ENCODE peak calls at places on chromosomes 3 and 15, in eight cellular contexts. Y is gastrocnemius medialis; F is stimulated activated CD4-positive, alpha-beta T cell treated with anti-CD3 and anti-CD28 coated beads, Interleukin-12 subunit alpha, Interleukin-12 subunit beta, amount 100 ng/mL, for 24 hours; K is neural crest cell; N is C1 segment of cervical spinal cord; J is psoas muscle; E is NCI-H2081; C is GM13976. L is an unnamed sample.

GRCh38 chr15:63094495-63094931 is 27.1 kb upstream of the LACTB start:
- DNase-seq in Y (no peak), F (no peak), K (no peak), N (no peak), J (no peak), E (no peak), C (no peak), L (no peak)

GRCh38 chr3:163722421-163722820 is 1355.9 kb downstream of the SI start:
- DNase-seq in Y (no peak), F (no peak), K (no peak), N (no peak), J (no peak), E (no peak), C (no peak), L (no peak)

GRCh38 chr15:67784057-67784781 is 41.1 kb upstream of the SKOR1 start:
- DNase-seq in Y (no peak), F (no peak), K (no peak), N (no peak), J (no peak), E (peak; percentile 36), C (peak; percentile 59), L (no peak)

GRCh38 chr15:88794001-88794400 is 9.2 kb upstream of the ACAN start:
- DNase-seq in Y (no peak), F (no peak), K (no peak), N (no peak), J (no peak), E (no peak), C (no peak), L (no peak)

GRCh38 chr3:132911741-132912415 is 126.3 kb upstream of the TMEM108 start:
- DNase-seq in Y (no peak), F (no peak), K (no peak), N (no peak), J (no peak), E (no peak), C (no peak), L (no peak)

GRCh38 chr15:34780725-34781124 is 14.6 kb downstream of the ACTC1 start:
- DNase-seq in Y (no peak), F (no peak), K (no peak), N (no peak), J (no peak), E (no peak), C (no peak), L (no peak)

GRCh38 chr3:134315286-134316106 is 58.8 kb downstream of the AMOTL2 start:
- DNase-seq in Y (peak; percentile 49), F (no peak), K (no peak), N (no peak), J (peak; percentile 88), E (no peak), C (no peak), L (no peak)

GRCh38 chr3:51568041-51568440 is 29.5 kb downstream of the RAD54L2 start:
- DNase-seq in Y (no peak), F (no peak), K (no peak), N (no peak), J (no peak), E (no peak), C (no peak), L (no peak)

GRCh38 chr3:157532529-157533297 is 29.5 kb upstream of the VEPH1 start:
- DNase-seq in Y (no peak), F (no peak), K (peak; percentile 23), N (no peak), J (no peak), E (peak; percentile 86), C (peak; percentile 57), L (no peak)

GRCh38 chr15:29143909-29144308 is 125.7 kb downstream of the NSMCE3 start:
- DNase-seq in Y (no peak), F (no peak), K (no peak), N (no peak), J (no peak), E (no peak), C (no peak), L (no peak)

GRCh38 chr3:13866406-13866965 is 13.4 kb downstream of the WNT7A start:
- DNase-seq in Y (no peak), F (peak; percentile 50), K (no peak), N (no peak), J (no peak), E (peak; percentile 22), C (no peak), L (no peak)

GRCh38 chr15:36075333-36075732 is 504.1 kb upstream of the CDIN1 start:
- DNase-seq in Y (no peak), F (no peak), K (no peak), N (no peak), J (no peak), E (no peak), C (no peak), L (no peak)

GRCh38 chr15:67177750-67178149 is 76.7 kb downstream of the AAGAB start:
- DNase-seq in Y (no peak), F (no peak), K (no peak), N (no peak), J (no peak), E (no peak), C (no peak), L (no peak)

GRCh38 chr3:15040844-15041243 is 24.3 kb downstream of the MRPS25 start:
- DNase-seq in Y (no peak), F (no peak), K (no peak), N (no peak), J (no peak), E (no peak), C (no peak), L (no peak)

L was measured in stomach.